ENCODE peak calls at places on chromosome 14, in four cellular contexts. One of them, this sample, is unnamed.

GRCh38 chr14:50601405-50601804 is 41.5 kb downstream of the ATL1 start:
- DNase-seq in HepG2: no peak
- DNase-seq in K562: no peak
- DNase-seq in WTC11: no peak
- DNase-seq in this sample: no peak

GRCh38 chr14:73796881-73797539 is 54.6 kb upstream of the PTGR2 start:
- DNase-seq in HepG2: no peak
- DNase-seq in K562: no peak
- DNase-seq in WTC11: no peak
- DNase-seq in this sample: no peak

GRCh38 chr14:68230941-68231717 is 411.6 kb downstream of the RAD51B start:
- DNase-seq in HepG2: no peak
- DNase-seq in K562: no peak
- DNase-seq in WTC11: no peak
- DNase-seq in this sample: no peak

GRCh38 chr14:104262515-104263514 is 124.4 kb downstream of the KIF26A start:
- DNase-seq in HepG2: no peak
- DNase-seq in K562: no peak
- DNase-seq in WTC11: no peak
- DNase-seq in this sample: no peak

GRCh38 chr14:72049462-72049861 is 117.2 kb downstream of the RGS6 start:
- DNase-seq in HepG2: no peak
- DNase-seq in K562: no peak
- DNase-seq in WTC11: no peak
- DNase-seq in this sample: peak

GRCh38 chr14:99735189-99736135 is 51.4 kb downstream of the CYP46A1 start:
- DNase-seq in HepG2: no peak
- DNase-seq in K562: no peak
- DNase-seq in WTC11: peak
- DNase-seq in this sample: no peak

GRCh38 chr14:60183724-60184596 is 18.8 kb upstream of the DHRS7 start:
- DNase-seq in HepG2: peak
- DNase-seq in K562: peak
- DNase-seq in WTC11: no peak
- DNase-seq in this sample: no peak

GRCh38 chr14:56180754-56181542 is 62.7 kb downstream of the PELI2 start:
- DNase-seq in HepG2: no peak
- DNase-seq in K562: no peak
- DNase-seq in WTC11: no peak
- DNase-seq in this sample: no peak

GRCh38 chr14:55556929-55557623 is 22.9 kb upstream of the KTN1 start:
- DNase-seq in HepG2: peak
- DNase-seq in K562: no peak
- DNase-seq in WTC11: no peak
- DNase-seq in this sample: no peak

GRCh38 chr14:29545714-29546113 is 381.9 kb downstream of the PRKD1 start:
- DNase-seq in HepG2: no peak
- DNase-seq in K562: no peak
- DNase-seq in WTC11: no peak
- DNase-seq in this sample: no peak

GRCh38 chr14:70821916-70822705 is 12.8 kb upstream of the MAP3K9 start:
- DNase-seq in HepG2: no peak
- DNase-seq in K562: peak
- DNase-seq in WTC11: peak
- DNase-seq in this sample: no peak

GRCh38 chr14:34052658-34053014 is 101.8 kb upstream of the EGLN3 start:
- DNase-seq in HepG2: peak
- DNase-seq in K562: no peak
- DNase-seq in WTC11: no peak
- DNase-seq in this sample: no peak

GRCh38 chr14:104140463-104141331 is 2.3 kb downstream of the KIF26A start:
- DNase-seq in HepG2: no peak
- DNase-seq in K562: no peak
- DNase-seq in WTC11: no peak
- DNase-seq in this sample: no peak

GRCh38 chr14:95382747-95383146 is 63.0 kb upstream of the CLMN start:
- DNase-seq in HepG2: no peak
- DNase-seq in K562: no peak
- DNase-seq in WTC11: no peak
- DNase-seq in this sample: no peak

GRCh38 chr14:100810435-100810834 is 15.5 kb upstream of the MEG3 start:
- DNase-seq in HepG2: no peak
- DNase-seq in K562: no peak
- DNase-seq in WTC11: no peak
- DNase-seq in this sample: no peak
- TF ChIP-seq TCF7 in HepG2: no peak
- TF ChIP-seq TCF7 in K562: no peak
- TF ChIP-seq TCF7 in WTC11: no peak
- TF ChIP-seq TCF7 in this sample: no peak

GRCh38 chr14:35474323-35474722 is 59.6 kb upstream of the INSM2 start:
- DNase-seq in HepG2: no peak
- DNase-seq in K562: no peak
- DNase-seq in WTC11: no peak
- DNase-seq in this sample: no peak

DNA sequence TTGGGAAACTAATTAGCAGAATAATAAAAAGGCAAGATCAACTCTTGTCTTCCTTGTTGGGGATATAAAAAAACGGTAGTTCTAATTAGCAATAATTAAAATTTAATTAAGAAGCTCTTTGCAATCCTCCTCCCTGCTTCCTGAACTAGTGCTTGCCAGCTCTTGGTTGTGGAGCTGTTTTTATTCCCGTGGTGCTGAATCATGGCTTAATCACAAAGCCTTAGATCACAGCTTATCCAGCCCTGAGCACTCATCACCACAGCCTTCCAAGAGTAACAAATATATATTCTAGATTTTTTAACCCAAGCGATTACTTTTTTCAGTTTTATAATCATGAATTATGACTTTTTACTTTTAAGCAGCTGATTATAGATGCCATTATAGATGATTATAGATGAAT is 63.2 kb upstream of the INSM2 start:
- DNase-seq in HepG2: no peak
- DNase-seq in K562: peak
- DNase-seq in WTC11: peak
- DNase-seq in this sample: no peak
- TF ChIP-seq TCF7 in HepG2: no peak
- TF ChIP-seq TCF7 in K562: no peak
- TF ChIP-seq TCF7 in WTC11: no peak
- TF ChIP-seq TCF7 in this sample: no peak

DNA sequence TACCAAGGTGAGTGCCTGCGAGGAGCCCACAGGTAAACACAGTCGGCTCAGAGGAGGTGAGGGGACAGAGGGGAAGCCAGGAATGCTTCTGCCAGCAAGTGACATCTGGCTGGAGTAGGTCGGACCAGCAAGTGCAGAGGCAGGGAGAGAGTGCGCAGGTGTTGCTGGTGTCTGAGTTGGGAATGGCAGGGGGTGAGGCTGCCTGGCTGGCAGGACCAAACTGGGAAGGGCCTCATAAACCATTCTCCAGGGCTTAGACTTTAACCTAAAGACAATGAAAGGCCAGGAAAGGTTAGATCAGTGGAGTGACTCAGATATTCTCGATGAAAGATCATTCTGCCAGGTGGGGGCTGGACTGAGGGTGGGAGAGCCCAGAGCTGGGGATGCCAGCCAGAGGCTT is 66.4 kb downstream of the ITPK1 start:
- DNase-seq in HepG2: no peak
- DNase-seq in K562: no peak
- DNase-seq in WTC11: no peak
- DNase-seq in this sample: no peak
- TF ChIP-seq TCF7 in HepG2: no peak
- TF ChIP-seq TCF7 in K562: no peak
- TF ChIP-seq TCF7 in WTC11: no peak
- TF ChIP-seq TCF7 in this sample: no peak

GRCh38 chr14:65287264-65288131 is 125.0 kb upstream of the FUT8 start:
- DNase-seq in HepG2: no peak
- DNase-seq in K562: no peak
- DNase-seq in WTC11: no peak
- DNase-seq in this sample: no peak
- TF ChIP-seq TCF7 in HepG2: no peak
- TF ChIP-seq TCF7 in K562: no peak
- TF ChIP-seq TCF7 in WTC11: no peak
- TF ChIP-seq TCF7 in this sample: peak

GRCh38 chr14:89719371-89720075 is 235.0 kb downstream of the EFCAB11 start:
- DNase-seq in HepG2: no peak
- DNase-seq in K562: no peak
- DNase-seq in WTC11: no peak
- DNase-seq in this sample: no peak

GRCh38 chr14:89721330-89721729 is 233.2 kb downstream of the EFCAB11 start:
- DNase-seq in HepG2: no peak
- DNase-seq in K562: no peak
- DNase-seq in WTC11: no peak
- DNase-seq in this sample: no peak

GRCh38 chr14:89721991-89722390 is 232.5 kb downstream of the EFCAB11 start:
- DNase-seq in HepG2: no peak
- DNase-seq in K562: no peak
- DNase-seq in WTC11: no peak
- DNase-seq in this sample: no peak

GRCh38 chr14:89720076-89720687 is 234.3 kb downstream of the EFCAB11 start:
- DNase-seq in HepG2: no peak
- DNase-seq in K562: no peak
- DNase-seq in WTC11: no peak
- DNase-seq in this sample: no peak

GRCh38 chr14:89720741-89721315 is 233.7 kb downstream of the EFCAB11 start:
- DNase-seq in HepG2: no peak
- DNase-seq in K562: no peak
- DNase-seq in WTC11: no peak
- DNase-seq in this sample: peak
- TF ChIP-seq TCF7 in HepG2: no peak
- TF ChIP-seq TCF7 in K562: no peak
- TF ChIP-seq TCF7 in WTC11: no peak
- TF ChIP-seq TCF7 in this sample: no peak

GRCh38 chr14:46490150-46490769 is 161.3 kb downstream of the RPL10L start:
- DNase-seq in HepG2: peak
- DNase-seq in K562: no peak
- DNase-seq in WTC11: peak
- DNase-seq in this sample: peak
- TF ChIP-seq TCF7 in HepG2: no peak
- TF ChIP-seq TCF7 in K562: no peak
- TF ChIP-seq TCF7 in WTC11: no peak
- TF ChIP-seq TCF7 in this sample: no peak

GRCh38 chr14:37157987-37158386 is 14.4 kb downstream of the SLC25A21 start:
- DNase-seq in HepG2: no peak
- DNase-seq in K562: no peak
- DNase-seq in WTC11: no peak
- DNase-seq in this sample: no peak
- TF ChIP-seq TCF7 in HepG2: no peak
- TF ChIP-seq TCF7 in K562: no peak
- TF ChIP-seq TCF7 in WTC11: no peak
- TF ChIP-seq TCF7 in this sample: no peak

DNA sequence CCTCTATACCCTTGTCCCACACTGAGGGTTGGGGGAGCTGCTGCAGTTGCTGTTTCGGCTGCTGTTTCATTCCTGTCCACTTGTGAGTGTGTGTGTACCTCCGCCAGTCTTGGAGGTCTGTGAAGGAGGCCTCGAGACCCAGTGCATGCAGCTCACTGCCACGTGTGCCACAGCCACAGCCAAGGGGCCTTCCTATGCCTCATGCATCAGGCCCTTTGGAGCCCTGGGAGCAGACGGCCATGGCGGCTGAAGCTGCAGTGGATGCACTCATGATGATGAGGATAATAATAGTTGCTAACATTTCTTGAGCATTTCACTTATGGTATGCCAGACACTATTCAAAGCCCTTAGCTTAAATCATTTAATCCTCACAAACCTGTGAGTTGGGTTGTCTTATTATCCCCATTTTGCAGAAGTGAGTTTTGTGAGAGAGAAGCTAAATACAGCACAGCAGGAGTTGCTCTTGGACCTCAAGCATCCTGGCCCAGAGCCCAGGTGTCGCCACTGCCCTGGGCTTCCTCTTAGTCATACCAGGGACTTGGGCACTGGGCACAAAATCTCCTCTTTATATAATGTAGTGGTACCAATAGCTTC is 156.6 kb downstream of the PRKCH start:
- DNase-seq in HepG2: no peak
- DNase-seq in K562: no peak
- DNase-seq in WTC11: no peak
- DNase-seq in this sample: no peak
- TF ChIP-seq TCF7 in HepG2: no peak
- TF ChIP-seq TCF7 in K562: no peak
- TF ChIP-seq TCF7 in WTC11: no peak
- TF ChIP-seq TCF7 in this sample: no peak

This sample was measured in GM12878.